ENCODE peak calls at places on chromosomes 4 and X, in seven cellular contexts. A, I, J, U, D, C and T are unnamed samples. For H3K9me3, the result is how much of the 10 kb centered on the place peaks cover.

GRCh38 chr4:176499518-176499917 is 179.8 kb downstream of the SPCS3 start:
- DNase-seq in A (no peak), I (no peak), J (no peak), U (no peak), D (no peak), C (no peak), T (no peak)

GRCh38 chr4:41712413-41712812 is 36.1 kb downstream of the PHOX2B start:
- DNase-seq in A (no peak), I (no peak), J (no peak), U (no peak), D (no peak), C (no peak), T (no peak)

GRCh38 chr4:27714073-27714472 is 853.4 kb downstream of the STIM2 start:
- DNase-seq in A (no peak), I (no peak), J (no peak), U (no peak), D (no peak), C (no peak), T (no peak)

GRCh38 chr4:40585201-40585789 is 44.4 kb downstream of the RBM47 start:
- DNase-seq in A (no peak), I (no peak), J (no peak), U (no peak), D (no peak), C (no peak), T (no peak)

GRCh38 chr4:8010618-8011017 is 71.0 kb upstream of the AFAP1 start:
- DNase-seq in A (peak), I (no peak), J (peak), U (peak), D (peak), C (no peak), T (peak)

GRCh38 chrX:140141444-140142029 is 176.2 kb upstream of the CXorf66 start:
- DNase-seq in A (no peak), I (peak), J (peak), U (peak), D (peak), C (no peak), T (no peak)

GRCh38 chr4:186298034-186298647 is 32.2 kb downstream of the F11 start:
- DNase-seq in A (no peak), I (no peak), J (no peak), U (no peak), D (peak), C (no peak), T (no peak)

GRCh38 chrX:50978920-50979660 is 68.6 kb downstream of the BMP15 start:
- DNase-seq in A (no peak), I (no peak), J (no peak), U (no peak), D (no peak), C (no peak), T (no peak)

GRCh38 chr4:77599378-77599777 is 6.2 kb upstream of the CXCL13 start:
- DNase-seq in A (no peak), I (peak), J (no peak), U (no peak), D (peak), C (no peak), T (no peak)

GRCh38 chrX:131827935-131828334 is 195.2 kb upstream of the STK26 start:
- DNase-seq in A (no peak), I (no peak), J (no peak), U (no peak), D (peak), C (no peak), T (no peak)

GRCh38 chrX:21373637-21374162 is 518 bp upstream of the CNKSR2 start:
- DNase-seq in A (no peak), I (peak), J (no peak), U (no peak), D (no peak), C (peak), T (no peak)

DNA sequence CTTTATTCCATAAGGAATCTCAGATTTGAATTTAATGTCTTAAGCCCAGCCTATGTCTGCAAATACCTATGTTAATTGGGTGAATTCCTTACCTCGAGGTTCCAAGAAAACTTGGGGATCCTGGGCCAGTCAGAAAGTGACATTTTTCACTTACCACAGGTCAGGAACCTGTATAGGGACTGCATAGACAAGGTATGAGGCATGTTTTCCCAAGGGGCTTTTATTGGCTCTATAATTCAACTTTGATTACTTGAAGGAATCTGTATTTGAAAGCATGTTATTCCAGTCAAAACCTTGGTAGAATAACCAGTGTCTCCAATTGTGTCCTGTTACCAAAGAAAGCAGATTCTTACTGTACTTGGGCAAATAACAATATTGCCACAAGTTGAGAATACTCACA is 8.5 kb upstream of the MPP1 start:
- DNase-seq in A (no peak), I (no peak), J (no peak), U (no peak), D (no peak), C (no peak), T (no peak)
- H3K9me3 ChIP-seq in A (under half), I (under half), J (under half), U (under half), D (under half), C (under half), T (under half)

GRCh38 chr4:174213734-174214101 is 69.7 kb downstream of the FBXO8 start:
- DNase-seq in A (no peak), I (no peak), J (no peak), U (no peak), D (no peak), C (no peak), T (no peak)
- H3K4me3 ChIP-seq in A (peak), I (no peak), J (peak), U (peak), D (no peak), C (peak), T (no peak)

GRCh38 chr4:184355857-184356256 is 118.5 kb downstream of the IRF2 start:
- DNase-seq in A (no peak), I (no peak), J (no peak), U (no peak), D (no peak), C (no peak), T (no peak)

GRCh38 chr4:184352891-184353290 is 121.5 kb downstream of the IRF2 start:
- DNase-seq in A (no peak), I (no peak), J (no peak), U (no peak), D (no peak), C (no peak), T (no peak)

GRCh38 chr4:184357164-184357563 is 117.2 kb downstream of the IRF2 start:
- DNase-seq in A (no peak), I (no peak), J (no peak), U (no peak), D (no peak), C (no peak), T (no peak)

GRCh38 chr4:184356366-184356765 is 118.0 kb downstream of the IRF2 start:
- DNase-seq in A (no peak), I (no peak), J (no peak), U (no peak), D (no peak), C (no peak), T (no peak)

DNA sequence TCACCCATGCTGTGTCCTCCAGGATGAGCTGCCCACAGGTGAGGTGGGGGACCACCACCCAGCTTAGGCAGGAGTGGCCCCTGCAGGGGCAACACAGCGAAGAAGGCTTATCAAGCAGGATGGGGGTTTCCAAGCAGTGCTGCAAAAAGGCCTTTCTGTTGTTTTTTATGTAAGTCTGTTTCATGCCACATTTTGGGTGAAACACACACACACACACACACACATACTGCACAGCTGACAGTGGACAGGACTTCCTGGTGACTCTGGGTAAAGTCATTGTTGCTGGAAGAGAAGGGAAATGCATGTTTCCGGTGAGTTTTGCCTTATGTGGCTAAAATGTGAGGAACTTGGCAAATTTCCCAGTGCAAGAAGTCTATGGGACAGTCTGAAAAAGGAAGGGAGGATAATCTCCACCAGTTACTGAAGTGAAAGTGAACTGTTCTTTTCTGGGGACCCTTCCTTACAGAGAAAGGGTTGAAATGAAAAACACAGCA is 119.2 kb downstream of the IRF2 start:
- DNase-seq in A (peak), I (no peak), J (peak), U (no peak), D (peak), C (no peak), T (no peak)
- TF ChIP-seq EP300 in A (peak), I (no peak), J (peak), U (no peak), D (peak), C (no peak), T (no peak)

GRCh38 chrX:154308108-154308946 is 12.7 kb downstream of the TKTL1 start:
- DNase-seq in A (peak), I (peak), J (peak), U (peak), D (peak), C (peak), T (peak)

GRCh38 chrX:154310991-154311541 is 15.5 kb downstream of the TKTL1 start:
- DNase-seq in A (no peak), I (no peak), J (no peak), U (no peak), D (no peak), C (no peak), T (no peak)

GRCh38 chrX:154307207-154307606 is 11.6 kb downstream of the TKTL1 start:
- DNase-seq in A (no peak), I (no peak), J (no peak), U (no peak), D (peak), C (no peak), T (no peak)

GRCh38 chrX:154312116-154312515 is 16.5 kb downstream of the TKTL1 start:
- DNase-seq in A (no peak), I (no peak), J (no peak), U (no peak), D (no peak), C (no peak), T (no peak)

DNA sequence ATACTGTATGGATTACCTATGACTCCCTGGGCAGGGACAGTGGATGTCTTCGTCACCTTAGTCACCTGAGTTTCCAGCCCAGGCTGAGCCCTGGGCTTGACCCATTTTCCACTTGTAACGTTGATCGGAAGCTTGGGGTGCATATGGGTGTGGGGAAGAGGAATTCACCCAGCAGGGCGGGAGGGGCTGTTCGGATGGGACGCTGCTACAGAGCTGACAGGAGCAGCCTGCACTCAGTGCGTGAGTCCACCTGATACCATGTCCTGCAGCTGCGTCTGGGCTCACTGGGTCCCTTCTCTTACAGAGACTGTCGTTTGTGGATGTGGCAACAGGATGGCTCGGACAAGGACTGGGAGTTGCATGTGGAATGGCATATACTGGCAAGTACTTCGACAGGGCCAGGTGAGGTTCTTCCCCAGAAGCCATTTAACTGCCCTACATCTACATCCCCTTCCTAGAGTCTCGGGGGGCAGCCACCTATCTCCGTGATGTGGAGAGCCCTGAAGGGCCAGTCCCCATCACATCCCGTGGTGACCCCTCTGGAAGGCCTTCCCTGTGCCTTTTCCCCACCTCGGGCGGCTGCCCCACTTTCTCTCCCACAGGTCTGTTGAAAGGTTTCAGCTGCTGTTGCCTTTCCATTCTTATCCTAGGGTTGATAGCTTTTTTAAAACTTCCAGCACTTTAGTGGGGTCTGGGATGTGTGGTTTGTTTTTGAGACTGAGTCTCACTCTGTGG is 13.6 kb downstream of the TKTL1 start:
- DNase-seq in A (no peak), I (no peak), J (no peak), U (no peak), D (no peak), C (no peak), T (no peak)
- H3K9me3 ChIP-seq in A (under half), I (under half), J (under half), U (under half), D (under half), C (under half), T (under half)